ENCODE peak calls at places on chromosome 11, in four cellular contexts. M, K, A and L are unnamed samples.

GRCh38 chr11:76947790-76948189 is 86.4 kb upstream of the B3GNT6 start:
- DNase-seq in M (no peak), K (no peak), A (no peak), L (no peak)

GRCh38 chr11:5705688-5706087 is 16.1 kb downstream of the TRIM22 start:
- DNase-seq in M (no peak), K (no peak), A (no peak), L (no peak)

GRCh38 chr11:77113382-77114088 is 10.9 kb downstream of the OMP start:
- DNase-seq in M (no peak), K (peak; percentile 60), A (peak; percentile 66), L (peak; percentile 48)

GRCh38 chr11:119030029-119030328 is 698 bp downstream of the SLC37A4 start:
- DNase-seq in M (no peak), K (no peak), A (no peak), L (no peak)

GRCh38 chr11:117703209-117703608 is 93.8 kb downstream of the DSCAML1 start:
- DNase-seq in M (peak; percentile 67), K (no peak), A (no peak), L (no peak)

GRCh38 chr11:124751741-124752470 is at the start of gene VSIG2:
- DNase-seq in M (no peak), K (peak; percentile 23), A (no peak), L (no peak)

GRCh38 chr11:62340269-62340901 is 3.1 kb downstream of the ASRGL1 start:
- DNase-seq in M (peak; percentile 60), K (peak; percentile 69), A (peak; percentile 19), L (peak; percentile 42)

GRCh38 chr11:44515085-44515484 is 50.4 kb upstream of the CD82 start:
- DNase-seq in M (no peak), K (no peak), A (no peak), L (no peak)

GRCh38 chr11:119011476-119011875 is 6.7 kb downstream of the RPS25 start:
- DNase-seq in M (no peak), K (no peak), A (no peak), L (no peak)

GRCh38 chr11:118998822-118999221 is 884 bp downstream of the CENATAC start:
- DNase-seq in M (peak; percentile 81), K (no peak), A (peak; percentile 28), L (no peak)

GRCh38 chr11:18721576-18722292 is 4.3 kb downstream of the IGSF22 start:
- DNase-seq in M (no peak), K (peak; percentile 70), A (peak; percentile 76), L (peak; percentile 71)

GRCh38 chr11:61764606-61765260 is 12.3 kb downstream of the MYRF start:
- DNase-seq in M (no peak), K (no peak), A (peak; percentile 89), L (no peak)

GRCh38 chr11:15818132-15818842 is 538.1 kb downstream of the SOX6 start:
- DNase-seq in M (no peak), K (no peak), A (no peak), L (no peak)

GRCh38 chr11:111910637-111911562 is 670 bp downstream of the CRYAB start:
- DNase-seq in M (no peak), K (no peak), A (peak; percentile 56), L (no peak)

GRCh38 chr11:19992162-19992561 is 168.1 kb downstream of the DBX1 start:
- DNase-seq in M (no peak), K (no peak), A (no peak), L (no peak)

GRCh38 chr11:110447897-110448522 is 18.3 kb downstream of the FDX1 start:
- DNase-seq in M (no peak), K (no peak), A (no peak), L (no peak)

GRCh38 chr11:104219081-104219480 is 55.1 kb upstream of the PDGFD start:
- DNase-seq in M (no peak), K (no peak), A (no peak), L (no peak)

GRCh38 chr11:65872555-65873279 is at the start of gene EFEMP2:
- DNase-seq in M (no peak), K (no peak), A (peak; percentile 44), L (no peak)

GRCh38 chr11:96259053-96259837 is 83.8 kb downstream of the MAML2 start:
- DNase-seq in M (no peak), K (no peak), A (no peak), L (no peak)

GRCh38 chr11:76161261-76161961 is 44.9 kb downstream of the WNT11 start:
- DNase-seq in M (no peak), K (no peak), A (peak; percentile 92), L (no peak)

GRCh38 chr11:61550665-61551227 is 30.1 kb downstream of the SYT7 start:
- DNase-seq in M (no peak), K (no peak), A (no peak), L (no peak)

GRCh38 chr11:111631666-111632039 is 29.4 kb downstream of the SIK2 start:
- DNase-seq in M (peak; percentile 21), K (no peak), A (no peak), L (no peak)

GRCh38 chr11:82270870-82271269 is 462.8 kb downstream of the FAM181B start:
- DNase-seq in M (no peak), K (no peak), A (no peak), L (no peak)

GRCh38 chr11:103637250-103637649 is 399.2 kb upstream of the DDI1 start:
- DNase-seq in M (no peak), K (no peak), A (no peak), L (no peak)

GRCh38 chr11:2573240-2574042 is 126.4 kb downstream of the KCNQ1OT1 start:
- DNase-seq in M (no peak), K (peak; percentile 7), A (no peak), L (no peak)

GRCh38 chr11:100403817-100404216 is 283.3 kb upstream of the ARHGAP42 start:
- DNase-seq in M (no peak), K (no peak), A (no peak), L (no peak)

GRCh38 chr11:134911514-134912180 is 499.6 kb upstream of the B3GAT1 start:
- DNase-seq in M (no peak), K (no peak), A (no peak), L (no peak)

GRCh38 chr11:47033439-47033838 is 96.9 kb downstream of the CSTPP1 start:
- DNase-seq in M (no peak), K (no peak), A (no peak), L (no peak)

GRCh38 chr11:68727783-68728182 is 23.5 kb downstream of the TESMIN start:
- DNase-seq in M (no peak), K (no peak), A (no peak), L (no peak)

GRCh38 chr11:870127-870413 is 27.4 kb downstream of the TSPAN4 start:
- DNase-seq in M (peak; percentile 24), K (peak; percentile 38), A (no peak), L (no peak)
- TF ChIP-seq ELF4 in M (no peak), K (no peak), A (no peak), L (no peak)

GRCh38 chr11:33375688-33376311 is 118.6 kb downstream of the HIPK3 start:
- DNase-seq in M (no peak), K (peak; percentile 61), A (no peak), L (peak; percentile 20)
- TF ChIP-seq ELF4 in M (no peak), K (no peak), A (no peak), L (no peak)

GRCh38 chr11:129574431-129574830 is 198.8 kb downstream of the BARX2 start:
- DNase-seq in M (no peak), K (no peak), A (no peak), L (no peak)
- TF ChIP-seq ELF4 in M (no peak), K (no peak), A (no peak), L (no peak)

GRCh38 chr11:57515332-57516060 is at the start of gene SLC43A1:
- DNase-seq in M (peak; percentile 46), K (peak; percentile 54), A (peak; percentile 82), L (peak; percentile 55)

GRCh38 chr11:57513446-57513795 is 2.1 kb downstream of the SLC43A1 start:
- DNase-seq in M (no peak), K (no peak), A (no peak), L (no peak)

GRCh38 chr11:57513911-57514537 is 1.5 kb downstream of the SLC43A1 start:
- DNase-seq in M (no peak), K (peak; percentile 70), A (peak; percentile 49), L (no peak)

GRCh38 chr11:57516061-57516443 is 550 bp upstream of the SLC43A1 start:
- DNase-seq in M (no peak), K (no peak), A (no peak), L (no peak)

DNA sequence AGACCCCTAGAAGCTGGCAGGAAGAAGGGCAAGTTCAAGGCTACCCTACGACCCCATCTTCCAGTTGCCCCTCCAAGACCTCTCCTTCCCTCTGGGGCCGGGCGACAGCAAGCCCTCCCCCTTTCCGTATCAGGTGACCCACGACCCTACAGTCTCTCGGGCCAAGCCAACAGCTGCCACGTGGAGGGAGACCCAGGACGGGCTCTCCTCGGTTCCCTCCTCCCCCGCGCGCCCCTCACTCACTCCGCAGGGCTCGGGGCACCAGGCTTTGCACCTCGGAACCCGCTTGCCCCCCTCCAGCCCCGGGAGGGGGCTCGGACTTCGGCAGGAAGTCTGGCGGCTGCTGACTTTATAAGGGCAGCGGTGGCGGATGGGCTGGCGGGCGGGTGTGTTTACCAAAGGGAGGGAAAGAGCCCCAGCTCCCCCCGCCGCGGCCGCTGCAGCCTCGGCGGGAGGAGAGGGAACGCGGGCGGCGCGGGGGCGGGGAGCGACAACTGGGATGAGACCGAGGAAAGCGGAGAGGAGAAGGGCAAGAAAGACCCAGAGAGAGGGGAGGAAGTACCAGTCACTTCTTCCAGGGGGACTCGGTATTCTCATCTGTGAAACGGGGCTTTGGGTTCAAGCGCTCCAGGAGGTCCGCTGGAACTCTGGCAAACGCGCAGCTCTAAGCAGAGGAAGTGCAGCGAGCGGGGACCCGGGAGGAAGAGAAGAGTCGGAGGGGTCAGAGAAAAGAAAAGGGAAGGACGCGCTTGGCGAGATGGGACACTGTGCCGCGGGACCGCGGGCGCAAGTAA is 767 bp downstream of the SLC43A1 start:
- DNase-seq in M (peak; percentile 46), K (peak; percentile 56), A (peak; percentile 75), L (peak; percentile 42)
- TF ChIP-seq ELF4 in M (no peak), K (no peak), A (no peak), L (no peak)

GRCh38 chr11:26931881-26932280 is 62.0 kb upstream of the FIBIN start:
- DNase-seq in M (no peak), K (no peak), A (no peak), L (no peak)

GRCh38 chr11:26930518-26931247 is 63.2 kb upstream of the FIBIN start:
- DNase-seq in M (no peak), K (no peak), A (no peak), L (no peak)

GRCh38 chr11:26928636-26929035 is 65.3 kb upstream of the FIBIN start:
- DNase-seq in M (no peak), K (no peak), A (no peak), L (no peak)

GRCh38 chr11:26929806-26930517 is 64.0 kb upstream of the FIBIN start:
- DNase-seq in M (no peak), K (no peak), A (no peak), L (no peak)

GRCh38 chr11:26931248-26931631 is 62.7 kb upstream of the FIBIN start:
- DNase-seq in M (no peak), K (no peak), A (no peak), L (no peak)
- TF ChIP-seq ELF4 in M (no peak), K (no peak), A (no peak), L (no peak)

GRCh38 chr11:64389851-64390250 is 30.9 kb downstream of the RPS6KA4 start:
- DNase-seq in M (no peak), K (no peak), A (no peak), L (no peak)
- TF ChIP-seq ELF4 in M (no peak), K (no peak), A (no peak), L (no peak)

GRCh38 chr11:128172046-128172878 is 415.1 kb downstream of the ETS1 start:
- DNase-seq in M (peak; percentile 46), K (peak; percentile 84), A (peak; percentile 14), L (peak; percentile 67)
- TF ChIP-seq ELF4 in M (no peak), K (no peak), A (no peak), L (no peak)